ENCODE peak calls at places on chromosomes 7 and 10, in five cellular contexts. S is CD8-positive, alpha-beta memory T cell; M is fibroblast of lung; O is keratinocyte; X is brain microvascular endothelial cell. C is an unnamed sample.

GRCh38 chr7:117281562-117281961 is 41.3 kb downstream of the WNT2 start:
- DNase-seq in S (no peak), M (no peak), O (no peak), X (no peak), C (no peak)

GRCh38 chr10:36007369-36007768 is 365.3 kb upstream of the FZD8 start:
- DNase-seq in S (no peak), M (no peak), O (no peak), X (no peak), C (no peak)

GRCh38 chr7:192701-193536 is 548 bp downstream of the FAM20C start:
- DNase-seq in S (no peak), M (no peak), O (no peak), X (no peak), C (no peak)

GRCh38 chr10:57898231-57898630 is 369.5 kb downstream of the IPMK start:
- DNase-seq in S (no peak), M (no peak), O (no peak), X (no peak), C (peak)

GRCh38 chr7:152148706-152149105 is 123.2 kb downstream of the GALNT11 start:
- DNase-seq in S (no peak), M (no peak), O (no peak), X (no peak), C (no peak)

GRCh38 chr7:104267701-104268368 is 60.0 kb upstream of the ORC5 start:
- DNase-seq in S (no peak), M (peak), O (no peak), X (peak), C (no peak)

GRCh38 chr7:50544992-50545391 is 20.2 kb downstream of the DDC start:
- DNase-seq in S (no peak), M (no peak), O (no peak), X (no peak), C (no peak)

GRCh38 chr7:132193898-132194297 is 382.4 kb downstream of the PLXNA4 start:
- DNase-seq in S (no peak), M (no peak), O (no peak), X (no peak), C (no peak)

GRCh38 chr7:50206521-50207250 is 97.8 kb upstream of the IKZF1 start:
- DNase-seq in S (peak), M (no peak), O (no peak), X (no peak), C (no peak)

GRCh38 chr7:140176271-140176701 is 497 bp downstream of the KDM7A start:
- DNase-seq in S (peak), M (no peak), O (no peak), X (no peak), C (no peak)

GRCh38 chr10:119418401-119418800 is 124.1 kb downstream of the RGS10 start:
- DNase-seq in S (no peak), M (no peak), O (no peak), X (no peak), C (no peak)

GRCh38 chr10:10897400-10897799 is 120.3 kb upstream of the CELF2 start:
- DNase-seq in S (no peak), M (no peak), O (no peak), X (no peak), C (no peak)

DNA sequence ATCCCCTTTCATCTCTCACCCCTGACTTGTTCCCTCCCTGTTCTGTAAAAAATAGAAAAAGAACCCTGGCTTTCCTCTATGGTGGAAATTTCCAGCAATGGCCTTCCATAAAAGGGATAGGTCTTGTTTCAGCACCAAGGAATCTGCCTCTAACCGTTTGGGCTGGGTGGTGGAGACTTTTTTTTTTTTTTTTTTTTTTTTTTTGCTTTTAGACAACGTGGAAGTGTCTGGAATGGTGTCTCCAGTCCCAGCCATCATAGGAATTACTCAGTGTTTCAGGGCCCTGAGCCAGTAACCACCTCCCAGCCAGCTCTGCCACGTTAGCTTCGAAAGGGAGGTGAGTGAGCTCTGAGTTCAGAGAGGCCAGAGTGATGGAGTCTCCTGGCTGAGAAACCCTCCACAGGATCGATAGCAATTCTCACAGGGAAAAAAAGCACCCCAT is 97.3 kb upstream of the COL1A2 start:
- DNase-seq in S (no peak), M (peak), O (peak), X (peak), C (peak)
- H3K27ac ChIP-seq in S (no peak), M (peak), O (no peak), X (peak), C (no peak)

GRCh38 chr7:43756368-43757072 is 2.0 kb upstream of the BLVRA start:
- DNase-seq in S (no peak), M (peak), O (no peak), X (peak), C (no peak)

GRCh38 chr7:43758861-43759683 is 592 bp downstream of the BLVRA start:
- DNase-seq in S (peak), M (peak), O (no peak), X (peak), C (no peak)

GRCh38 chr7:43758029-43758860 is at the start of gene BLVRA:
- DNase-seq in S (peak), M (peak), O (no peak), X (no peak), C (no peak)

GRCh38 chr7:43754596-43754995 is 3.9 kb upstream of the BLVRA start:
- DNase-seq in S (no peak), M (no peak), O (no peak), X (no peak), C (no peak)

DNA sequence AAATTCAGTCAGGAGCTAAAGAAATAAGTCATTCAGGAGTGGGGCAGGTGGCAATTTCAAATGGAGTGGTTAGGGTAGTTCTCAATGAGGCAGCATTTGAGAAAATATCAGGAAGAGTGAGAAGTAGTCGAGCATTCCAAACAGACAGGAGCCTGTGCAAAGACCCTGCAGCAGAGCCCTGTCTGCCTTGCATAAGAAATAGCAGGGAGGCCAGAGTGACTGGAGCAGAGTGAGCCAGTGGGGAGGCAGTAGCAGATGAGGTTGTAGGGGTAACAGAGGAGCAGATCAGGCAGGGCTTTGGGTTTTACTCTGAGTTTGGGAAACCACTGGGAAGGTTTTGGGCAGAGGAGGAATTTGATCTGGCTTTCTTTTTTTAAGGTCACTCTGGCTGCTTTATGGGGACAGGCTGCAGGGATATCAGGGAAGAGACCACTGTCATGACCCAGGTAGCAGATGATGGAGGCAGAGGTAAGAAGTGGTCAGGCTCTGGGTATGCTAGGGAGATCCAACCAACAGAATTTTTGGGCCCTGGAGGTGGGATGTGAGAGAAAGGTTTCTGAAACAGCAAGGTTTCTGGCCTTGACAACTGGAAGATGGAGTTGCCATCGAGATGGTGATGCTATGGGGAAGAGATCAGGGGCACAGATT is 1.3 kb upstream of the BLVRA start:
- DNase-seq in S (no peak), M (no peak), O (no peak), X (no peak), C (no peak)
- H3K27ac ChIP-seq in S (peak), M (no peak), O (no peak), X (no peak), C (no peak)

GRCh38 chr10:4198216-4198615 is 413.2 kb upstream of the KLF6 start:
- DNase-seq in S (no peak), M (no peak), O (no peak), X (no peak), C (no peak)

GRCh38 chr10:4199196-4199595 is 414.2 kb upstream of the KLF6 start:
- DNase-seq in S (no peak), M (no peak), O (no peak), X (no peak), C (no peak)

GRCh38 chr10:4195214-4195613 is 410.2 kb upstream of the KLF6 start:
- DNase-seq in S (no peak), M (peak), O (no peak), X (peak), C (peak)

GRCh38 chr10:4196948-4197390 is 412.0 kb upstream of the KLF6 start:
- DNase-seq in S (no peak), M (no peak), O (no peak), X (no peak), C (no peak)

GRCh38 chr10:4197676-4198075 is 412.7 kb upstream of the KLF6 start:
- DNase-seq in S (no peak), M (no peak), O (no peak), X (no peak), C (no peak)
- H3K27ac ChIP-seq in S (no peak), M (no peak), O (no peak), X (no peak), C (no peak)

GRCh38 chr10:87661861-87662785 is 2.4 kb downstream of the PAPSS2 start:
- DNase-seq in S (no peak), M (no peak), O (no peak), X (peak), C (no peak)

GRCh38 chr10:87658383-87658795 is 1.3 kb upstream of the PAPSS2 start:
- DNase-seq in S (no peak), M (no peak), O (no peak), X (no peak), C (no peak)

GRCh38 chr10:87658858-87659555 is 671 bp upstream of the PAPSS2 start:
- DNase-seq in S (no peak), M (no peak), O (no peak), X (no peak), C (no peak)

GRCh38 chr10:87660484-87661133 is 931 bp downstream of the PAPSS2 start:
- DNase-seq in S (no peak), M (peak), O (no peak), X (peak), C (no peak)

DNA sequence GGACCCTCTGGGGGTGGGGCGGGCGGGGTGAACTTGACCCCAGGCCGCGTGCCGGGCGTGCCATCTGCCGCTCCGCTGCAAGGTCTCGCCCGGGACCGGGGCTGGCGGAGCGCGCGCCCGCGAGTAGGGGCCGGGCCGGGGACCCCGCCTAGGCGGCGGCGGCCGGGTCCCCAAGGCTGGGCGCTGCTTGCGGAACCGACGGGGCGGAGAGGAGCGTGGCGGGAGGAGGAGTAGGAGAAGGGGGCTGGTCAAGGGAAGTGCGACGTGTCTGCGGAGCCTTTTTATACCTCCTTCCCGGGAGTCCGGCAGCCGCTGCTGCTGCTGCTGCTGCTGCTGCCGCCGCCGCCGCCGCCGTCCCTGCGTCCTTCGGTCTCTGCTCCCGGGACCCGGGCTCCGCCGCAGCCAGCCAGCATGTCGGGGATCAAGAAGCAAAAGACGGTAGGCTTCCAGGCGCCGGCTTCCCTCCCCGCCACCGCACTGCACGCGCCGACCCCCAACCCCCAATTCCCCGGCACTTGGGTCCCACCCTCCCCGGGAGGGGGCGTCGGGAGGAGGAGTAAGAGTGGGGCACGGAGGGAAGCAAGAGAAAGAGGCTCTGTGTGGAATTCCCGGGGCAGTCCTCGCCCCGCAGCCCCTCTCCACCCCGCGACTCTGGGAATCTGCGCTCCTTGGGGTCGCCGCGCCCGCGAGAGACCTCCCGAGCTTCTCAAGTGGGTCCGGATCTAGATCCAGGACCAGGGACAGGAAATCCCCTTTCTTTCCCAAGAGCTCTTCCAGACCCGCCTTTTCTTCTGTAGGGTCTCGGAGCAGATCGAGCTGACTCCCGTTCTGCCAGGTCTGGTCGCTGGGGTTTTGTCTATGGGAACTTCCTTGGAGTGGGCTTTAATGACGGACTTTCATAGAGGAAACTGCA is at the start of gene PAPSS2:
- DNase-seq in S (no peak), M (peak), O (no peak), X (peak), C (no peak)
- H3K27ac ChIP-seq in S (no peak), M (peak), O (no peak), X (peak), C (no peak)

GRCh38 chr7:48703446-48703845 is 220.9 kb upstream of the CDC14C start:
- DNase-seq in S (no peak), M (no peak), O (no peak), X (no peak), C (no peak)

GRCh38 chr7:48710995-48711394 is 213.4 kb upstream of the CDC14C start:
- DNase-seq in S (no peak), M (no peak), O (no peak), X (no peak), C (no peak)

GRCh38 chr7:48708635-48709034 is 215.7 kb upstream of the CDC14C start:
- DNase-seq in S (no peak), M (no peak), O (no peak), X (no peak), C (no peak)
- H3K27ac ChIP-seq in S (no peak), M (no peak), O (no peak), X (no peak), C (no peak)

GRCh38 chr10:69787681-69788080 is 14.0 kb upstream of the COL13A1 start:
- DNase-seq in S (no peak), M (no peak), O (no peak), X (no peak), C (no peak)

GRCh38 chr10:69786791-69787190 is 14.9 kb upstream of the COL13A1 start:
- DNase-seq in S (no peak), M (peak), O (no peak), X (peak), C (no peak)

GRCh38 chr10:69792361-69792760 is 9.3 kb upstream of the COL13A1 start:
- DNase-seq in S (no peak), M (no peak), O (no peak), X (no peak), C (no peak)

GRCh38 chr10:69791812-69792211 is 9.9 kb upstream of the COL13A1 start:
- DNase-seq in S (no peak), M (no peak), O (no peak), X (no peak), C (no peak)

GRCh38 chr10:69789164-69789576 is 12.5 kb upstream of the COL13A1 start:
- DNase-seq in S (no peak), M (no peak), O (no peak), X (no peak), C (no peak)
- H3K27ac ChIP-seq in S (no peak), M (no peak), O (no peak), X (no peak), C (no peak)

GRCh38 chr10:110993024-110993693 is 73.8 kb downstream of the SHOC2 start:
- DNase-seq in S (no peak), M (peak), O (peak), X (peak), C (peak)
- H3K27ac ChIP-seq in S (no peak), M (no peak), O (peak), X (no peak), C (peak)

GRCh38 chr10:33193057-33193866 is 141.2 kb downstream of the NRP1 start:
- DNase-seq in S (peak), M (peak), O (peak), X (peak), C (peak)

GRCh38 chr10:33195608-33196376 is 138.7 kb downstream of the NRP1 start:
- DNase-seq in S (no peak), M (peak), O (no peak), X (no peak), C (no peak)

GRCh38 chr10:33196377-33196706 is 138.1 kb downstream of the NRP1 start:
- DNase-seq in S (no peak), M (no peak), O (no peak), X (no peak), C (no peak)

GRCh38 chr10:33196710-33197406 is 137.6 kb downstream of the NRP1 start:
- DNase-seq in S (no peak), M (peak), O (no peak), X (no peak), C (no peak)

GRCh38 chr10:33193867-33194521 is 140.5 kb downstream of the NRP1 start:
- DNase-seq in S (no peak), M (peak), O (peak), X (peak), C (peak)
- H3K27ac ChIP-seq in S (no peak), M (peak), O (no peak), X (peak), C (peak)

C was measured in epithelial cell of prostate.